ENCODE peak calls at places on chromosomes 5 and 9, in seven cellular contexts. X is T-cell; V is NCI-H460; T is stimulated activated CD4-positive, alpha-beta T cell treated with anti-CD3 and anti-CD28 coated beads, TNF-alpha, amount 100 ng/mL, for 1 hour; G is C1 segment of cervical spinal cord; E is posterior cingulate gyrus; I is stimulated activated naive CD8-positive, alpha-beta T cell treated with anti-CD3 and anti-CD28 coated beads, Interleukin-15, Interleukin-2, amounts not matched to agents 100 U/mL and 50 U/mL, for 24 hours. B is an unnamed sample.

GRCh38 chr5:10876345-10876744 is 115.3 kb upstream of the DAP start:
- DNase-seq in X (no peak), V (no peak), T (no peak), G (no peak), E (no peak), I (no peak), B (no peak)

GRCh38 chr9:88694625-88695024 is 159.6 kb downstream of the NXNL2 start:
- DNase-seq in X (no peak), V (no peak), T (no peak), G (no peak), E (peak; percentile 53), I (no peak), B (no peak)

GRCh38 chr5:37575541-37576489 is 196.7 kb downstream of the WDR70 start:
- DNase-seq in X (no peak), V (no peak), T (no peak), G (no peak), E (no peak), I (no peak), B (no peak)

GRCh38 chr5:180376511-180376910 is 23.4 kb upstream of the GFPT2 start:
- DNase-seq in X (no peak), V (no peak), T (no peak), G (no peak), E (peak; percentile 70), I (no peak), B (peak; percentile 62)

GRCh38 chr9:112552229-112553050 is 65.8 kb downstream of the KIAA1958 start:
- DNase-seq in X (no peak), V (no peak), T (no peak), G (no peak), E (no peak), I (no peak), B (no peak)

GRCh38 chr5:168472329-168472728 is 13.9 kb upstream of the RARS1 start:
- DNase-seq in X (no peak), V (no peak), T (no peak), G (no peak), E (no peak), I (no peak), B (no peak)

GRCh38 chr5:6737043-6737941 is 24.1 kb downstream of the TENT4A start:
- DNase-seq in X (no peak), V (no peak), T (no peak), G (no peak), E (no peak), I (no peak), B (no peak)

GRCh38 chr5:178240341-178240741 is 7.7 kb upstream of the PHYKPL start:
- DNase-seq in X (no peak), V (no peak), T (no peak), G (no peak), E (no peak), I (no peak), B (no peak)

GRCh38 chr9:117757566-117757965 is 53.4 kb downstream of the TLR4 start:
- DNase-seq in X (no peak), V (no peak), T (no peak), G (no peak), E (no peak), I (no peak), B (no peak)

GRCh38 chr9:107980984-107981383 is 491.4 kb upstream of the KLF4 start:
- DNase-seq in X (no peak), V (no peak), T (no peak), G (no peak), E (no peak), I (no peak), B (no peak)

GRCh38 chr5:109347252-109347888 is 62.4 kb downstream of the PJA2 start:
- DNase-seq in X (no peak), V (no peak), T (no peak), G (no peak), E (peak; percentile 54), I (no peak), B (peak; percentile 5)

GRCh38 chr9:128282500-128282899 is 6.4 kb downstream of the SWI5 start:
- DNase-seq in X (no peak), V (no peak), T (no peak), G (no peak), E (no peak), I (no peak), B (no peak)

GRCh38 chr5:178590924-178591423 is 781 bp upstream of the COL23A1 start:
- DNase-seq in X (no peak), V (no peak), T (no peak), G (no peak), E (no peak), I (no peak), B (no peak)

GRCh38 chr5:180557201-180557809 is 34.0 kb downstream of the SCGB3A1 start:
- DNase-seq in X (no peak), V (no peak), T (no peak), G (no peak), E (no peak), I (no peak), B (no peak)

GRCh38 chr5:39194466-39195136 is 24.8 kb downstream of the FYB1 start:
- DNase-seq in X (no peak), V (no peak), T (no peak), G (no peak), E (no peak), I (no peak), B (no peak)

GRCh38 chr5:141641634-141642278 is 5.0 kb downstream of the RELL2 start:
- DNase-seq in X (no peak), V (peak; percentile 43), T (no peak), G (no peak), E (no peak), I (no peak), B (no peak)

GRCh38 chr5:142743677-142744441 is 26.3 kb upstream of the ARHGAP26 start:
- DNase-seq in X (no peak), V (no peak), T (no peak), G (no peak), E (no peak), I (no peak), B (no peak)

GRCh38 chr5:148237795-148238194 is 530 bp upstream of the MARCOL start:
- DNase-seq in X (no peak), V (no peak), T (no peak), G (no peak), E (no peak), I (no peak), B (no peak)

GRCh38 chr9:93669958-93670207 is 93.5 kb downstream of the PHF2 start:
- DNase-seq in X (no peak), V (no peak), T (no peak), G (no peak), E (no peak), I (no peak), B (no peak)

GRCh38 chr9:95494022-95494415 is 22.8 kb downstream of the PTCH1 start:
- DNase-seq in X (peak; percentile 30), V (no peak), T (peak; percentile 25), G (peak; percentile 61), E (peak; percentile 57), I (no peak), B (peak; percentile 59)

GRCh38 chr5:41094871-41095270 is 23.7 kb upstream of the MROH2B start:
- DNase-seq in X (no peak), V (no peak), T (no peak), G (no peak), E (no peak), I (no peak), B (no peak)

GRCh38 chr9:137270929-137271695 is 6.4 kb upstream of the TOR4A start:
- DNase-seq in X (peak; percentile 26), V (no peak), T (no peak), G (no peak), E (no peak), I (no peak), B (no peak)

GRCh38 chr5:159135896-159136531 is 36.3 kb upstream of the EBF1 start:
- DNase-seq in X (no peak), V (no peak), T (no peak), G (no peak), E (no peak), I (no peak), B (no peak)

B was measured in anterior cingulate cortex.